ENCODE peak calls at places on chromosomes 5 and 9, in seven cellular contexts. One of them, this sample, is unnamed.

GRCh38 chr5:528625-529511 is 4.6 kb upstream of the SLC9A3 start:
- DNase-seq in ovary: no peak
- DNase-seq in transverse colon: no peak
- DNase-seq in HepG2: no peak
- DNase-seq in A549: no peak
- DNase-seq in body of pancreas: no peak
- DNase-seq in heart left ventricle: no peak
- DNase-seq in this sample: no peak

GRCh38 chr5:123369371-123369968 is 53.7 kb downstream of the CEP120 start:
- DNase-seq in HepG2: no peak
- DNase-seq in heart left ventricle: no peak
- DNase-seq in A549: no peak
- DNase-seq in body of pancreas: no peak
- DNase-seq in transverse colon: no peak
- DNase-seq in ovary: no peak
- DNase-seq in this sample: no peak

GRCh38 chr9:98192503-98193335 is at the start of gene CORO2A:
- DNase-seq in A549: peak
- DNase-seq in transverse colon: peak
- DNase-seq in ovary: peak
- DNase-seq in HepG2: peak
- DNase-seq in body of pancreas: peak
- DNase-seq in heart left ventricle: peak
- DNase-seq in this sample: peak

GRCh38 chr5:10634056-10634455 is 70.2 kb downstream of the ANKRD33B start:
- DNase-seq in ovary: no peak
- DNase-seq in heart left ventricle: no peak
- DNase-seq in A549: no peak
- DNase-seq in HepG2: no peak
- DNase-seq in transverse colon: no peak
- DNase-seq in body of pancreas: no peak
- DNase-seq in this sample: no peak

GRCh38 chr5:100902406-100903035 is 561 bp downstream of the ST8SIA4 start:
- DNase-seq in ovary: no peak
- DNase-seq in body of pancreas: no peak
- DNase-seq in HepG2: no peak
- DNase-seq in heart left ventricle: no peak
- DNase-seq in A549: peak
- DNase-seq in transverse colon: no peak
- DNase-seq in this sample: no peak

GRCh38 chr5:43367453-43367852 is 44.7 kb downstream of the CCL28 start:
- DNase-seq in A549: no peak
- DNase-seq in heart left ventricle: no peak
- DNase-seq in HepG2: no peak
- DNase-seq in transverse colon: no peak
- DNase-seq in ovary: no peak
- DNase-seq in body of pancreas: no peak
- DNase-seq in this sample: no peak

GRCh38 chr9:109972026-109973005 is 192.3 kb downstream of the PALM2AKAP2 start:
- DNase-seq in A549: no peak
- DNase-seq in HepG2: no peak
- DNase-seq in ovary: no peak
- DNase-seq in heart left ventricle: no peak
- DNase-seq in body of pancreas: no peak
- DNase-seq in transverse colon: no peak
- DNase-seq in this sample: no peak

GRCh38 chr5:181255836-181256578 is 4.9 kb downstream of the TRIM52 start:
- DNase-seq in heart left ventricle: no peak
- DNase-seq in transverse colon: no peak
- DNase-seq in HepG2: no peak
- DNase-seq in ovary: no peak
- DNase-seq in A549: no peak
- DNase-seq in body of pancreas: no peak
- DNase-seq in this sample: no peak

GRCh38 chr5:118580959-118581358 is 407.4 kb downstream of the DTWD2 start:
- DNase-seq in heart left ventricle: no peak
- DNase-seq in body of pancreas: no peak
- DNase-seq in HepG2: no peak
- DNase-seq in ovary: no peak
- DNase-seq in A549: no peak
- DNase-seq in transverse colon: no peak
- DNase-seq in this sample: no peak

GRCh38 chr5:50856720-50857119 is 190.3 kb downstream of the PARP8 start:
- DNase-seq in transverse colon: no peak
- DNase-seq in body of pancreas: no peak
- DNase-seq in HepG2: no peak
- DNase-seq in ovary: no peak
- DNase-seq in A549: no peak
- DNase-seq in heart left ventricle: no peak
- DNase-seq in this sample: no peak

GRCh38 chr5:143714629-143715028 is 97.3 kb upstream of the HMHB1 start:
- DNase-seq in HepG2: no peak
- DNase-seq in ovary: no peak
- DNase-seq in body of pancreas: no peak
- DNase-seq in heart left ventricle: no peak
- DNase-seq in transverse colon: no peak
- DNase-seq in A549: peak
- DNase-seq in this sample: no peak

GRCh38 chr5:167814828-167815227 is 476.6 kb upstream of the WWC1 start:
- DNase-seq in HepG2: no peak
- DNase-seq in ovary: no peak
- DNase-seq in transverse colon: no peak
- DNase-seq in body of pancreas: no peak
- DNase-seq in heart left ventricle: no peak
- DNase-seq in A549: no peak
- DNase-seq in this sample: peak

GRCh38 chr5:59164041-59164830 is 581.4 kb downstream of the RAB3C start:
- DNase-seq in ovary: no peak
- DNase-seq in A549: no peak
- DNase-seq in body of pancreas: no peak
- DNase-seq in HepG2: no peak
- DNase-seq in transverse colon: no peak
- DNase-seq in heart left ventricle: no peak
- DNase-seq in this sample: no peak

GRCh38 chr5:80212171-80212667 is 43.6 kb downstream of the SERINC5 start:
- DNase-seq in ovary: no peak
- DNase-seq in HepG2: no peak
- DNase-seq in transverse colon: no peak
- DNase-seq in A549: no peak
- DNase-seq in body of pancreas: no peak
- DNase-seq in heart left ventricle: no peak
- DNase-seq in this sample: no peak

GRCh38 chr9:128276008-128276573 is at the start of gene SWI5:
- DNase-seq in heart left ventricle: peak
- DNase-seq in body of pancreas: peak
- DNase-seq in ovary: peak
- DNase-seq in HepG2: peak
- DNase-seq in transverse colon: peak
- DNase-seq in A549: peak
- DNase-seq in this sample: peak
- TF ChIP-seq POLR2A in heart left ventricle: peak
- TF ChIP-seq POLR2A in body of pancreas: peak
- TF ChIP-seq POLR2A in ovary: peak
- TF ChIP-seq POLR2A in HepG2: peak
- TF ChIP-seq POLR2A in transverse colon: peak
- TF ChIP-seq POLR2A in A549: peak
- TF ChIP-seq POLR2A in this sample: peak

GRCh38 chr9:128455849-128456612 is at the start of gene ODF2:
- DNase-seq in A549: peak
- DNase-seq in ovary: peak
- DNase-seq in HepG2: peak
- DNase-seq in transverse colon: peak
- DNase-seq in heart left ventricle: peak
- DNase-seq in body of pancreas: peak
- DNase-seq in this sample: peak
- TF ChIP-seq POLR2A in A549: peak
- TF ChIP-seq POLR2A in ovary: peak
- TF ChIP-seq POLR2A in HepG2: peak
- TF ChIP-seq POLR2A in transverse colon: peak
- TF ChIP-seq POLR2A in heart left ventricle: peak
- TF ChIP-seq POLR2A in body of pancreas: peak
- TF ChIP-seq POLR2A in this sample: peak

GRCh38 chr5:98774192-98775046 is 956 bp downstream of the RGMB start:
- DNase-seq in ovary: peak
- DNase-seq in heart left ventricle: peak
- DNase-seq in body of pancreas: peak
- DNase-seq in A549: peak
- DNase-seq in HepG2: peak
- DNase-seq in transverse colon: peak
- DNase-seq in this sample: peak
- TF ChIP-seq POLR2A in ovary: no peak
- TF ChIP-seq POLR2A in heart left ventricle: no peak
- TF ChIP-seq POLR2A in body of pancreas: peak
- TF ChIP-seq POLR2A in A549: no peak
- TF ChIP-seq POLR2A in HepG2: no peak
- TF ChIP-seq POLR2A in transverse colon: peak
- TF ChIP-seq POLR2A in this sample: no peak

GRCh38 chr5:140671472-140672210 is 1.7 kb downstream of the DND1 start:
- DNase-seq in transverse colon: peak
- DNase-seq in A549: no peak
- DNase-seq in HepG2: no peak
- DNase-seq in ovary: no peak
- DNase-seq in body of pancreas: no peak
- DNase-seq in heart left ventricle: no peak
- DNase-seq in this sample: no peak
- TF ChIP-seq POLR2A in transverse colon: no peak
- TF ChIP-seq POLR2A in A549: no peak
- TF ChIP-seq POLR2A in HepG2: no peak
- TF ChIP-seq POLR2A in ovary: no peak
- TF ChIP-seq POLR2A in body of pancreas: no peak
- TF ChIP-seq POLR2A in heart left ventricle: no peak
- TF ChIP-seq POLR2A in this sample: no peak

This sample was measured in tibial nerve.